ENCODE peak calls at places on chromosomes 12 and 14, in four cellular contexts. K is foreskin fibroblast, G is retina, I is NB4. P is an unnamed sample.

GRCh38 chr14:91420686-91421085 is 3.1 kb upstream of the CCDC88C start:
- DNase-seq in K (no peak), G (no peak), I (no peak), P (no peak)

GRCh38 chr12:26293612-26294011 is 98.2 kb downstream of the SSPN start:
- DNase-seq in K (peak), G (no peak), I (no peak), P (no peak)

GRCh38 chr14:64684091-64684490 is 20.1 kb upstream of the PLEKHG3 start:
- DNase-seq in K (no peak), G (no peak), I (no peak), P (no peak)

GRCh38 chr12:11907625-11908024 is 163.1 kb upstream of the BCL2L14 start:
- DNase-seq in K (no peak), G (no peak), I (no peak), P (no peak)

GRCh38 chr14:24058260-24058950 is 6.6 kb downstream of the CARMIL3 start:
- DNase-seq in K (peak), G (peak), I (peak), P (peak)

GRCh38 chr12:14390449-14390848 is 25.0 kb downstream of the ATF7IP start:
- DNase-seq in K (no peak), G (no peak), I (no peak), P (no peak)

GRCh38 chr14:104552738-104553125 is 26.8 kb upstream of the C14orf180 start:
- DNase-seq in K (no peak), G (no peak), I (no peak), P (no peak)

GRCh38 chr12:130249376-130249775 is 87.1 kb downstream of the FZD10 start:
- DNase-seq in K (no peak), G (no peak), I (peak), P (peak)

GRCh38 chr12:42166501-42166900 is 21.8 kb upstream of the GXYLT1 start:
- DNase-seq in K (peak), G (no peak), I (no peak), P (no peak)

GRCh38 chr14:102390064-102390463 is 27.3 kb downstream of the TECPR2 start:
- DNase-seq in K (no peak), G (peak), I (no peak), P (peak)

GRCh38 chr12:32568241-32568640 is 110.9 kb upstream of the DNM1L start:
- DNase-seq in K (peak), G (no peak), I (no peak), P (no peak)

GRCh38 chr12:31318870-31319269 is 7.1 kb downstream of the SINHCAF start:
- DNase-seq in K (no peak), G (no peak), I (peak), P (peak)

GRCh38 chr12:56636118-56636674 is 6.1 kb upstream of the BAZ2A start:
- DNase-seq in K (peak), G (no peak), I (peak), P (peak)

GRCh38 chr12:131882804-131883520 is 11.5 kb upstream of the ULK1 start:
- DNase-seq in K (no peak), G (no peak), I (peak), P (peak)

GRCh38 chr12:121795029-121795977 is 1.8 kb upstream of the RHOF start:
- DNase-seq in K (peak), G (peak), I (peak), P (peak)

GRCh38 chr12:95022477-95022876 is 19.0 kb upstream of the NDUFA12 start:
- DNase-seq in K (no peak), G (no peak), I (no peak), P (no peak)

GRCh38 chr12:97308576-97309198 is 153.9 kb upstream of the RMST start:
- DNase-seq in K (peak), G (no peak), I (peak), P (peak)

GRCh38 chr12:67025543-67026114 is 243.5 kb upstream of the CAND1 start:
- DNase-seq in K (no peak), G (peak), I (peak), P (peak)

GRCh38 chr12:116910645-116911449 is at the start of gene FBXW8:
- DNase-seq in K (peak), G (peak), I (peak), P (peak)

GRCh38 chr14:71411766-71412165 is 504.5 kb downstream of the PCNX1 start:
- DNase-seq in K (no peak), G (no peak), I (no peak), P (no peak)